ENCODE peak calls at places on chromosomes 16 and 17, in four cellular contexts. One of them, this sample, is unnamed.

GRCh38 chr16:87874639-87875472 is 5.5 kb upstream of the SLC7A5 start:
- DNase-seq in transverse colon: no peak
- DNase-seq in A673: peak; percentile 56
- DNase-seq in A549: no peak
- DNase-seq in this sample: no peak

GRCh38 chr17:28982191-28982793 is 23.5 kb downstream of the SEZ6 start:
- DNase-seq in transverse colon: peak; percentile 16
- DNase-seq in A673: peak; percentile 98
- DNase-seq in A549: no peak
- DNase-seq in this sample: no peak

GRCh38 chr17:55448681-55449080 is 27.0 kb upstream of the MMD start:
- DNase-seq in transverse colon: no peak
- DNase-seq in A673: peak; percentile 54
- DNase-seq in A549: no peak
- DNase-seq in this sample: no peak

GRCh38 chr17:78338860-78339259 is 21.0 kb downstream of the SOCS3 start:
- DNase-seq in transverse colon: peak; percentile 82
- DNase-seq in A673: no peak
- DNase-seq in A549: no peak
- DNase-seq in this sample: no peak

GRCh38 chr17:43212641-43213490 is 1.2 kb downstream of the TMEM106A start:
- DNase-seq in transverse colon: peak; percentile 12
- DNase-seq in A673: no peak
- DNase-seq in A549: no peak
- DNase-seq in this sample: no peak

GRCh38 chr17:38872671-38873385 is 3.0 kb downstream of the LASP1 start:
- DNase-seq in transverse colon: peak; percentile 28
- DNase-seq in A673: no peak
- DNase-seq in A549: no peak
- DNase-seq in this sample: no peak

GRCh38 chr16:49469930-49470451 is 96.4 kb downstream of the C16orf78 start:
- DNase-seq in transverse colon: no peak
- DNase-seq in A673: no peak
- DNase-seq in A549: no peak
- DNase-seq in this sample: no peak

GRCh38 chr17:68777243-68777855 is 176.2 kb upstream of the FAM20A start:
- DNase-seq in transverse colon: peak; percentile 43
- DNase-seq in A673: peak; percentile 97
- DNase-seq in A549: peak; percentile 44
- DNase-seq in this sample: peak; percentile 58

GRCh38 chr17:81388612-81389367 is 6.5 kb upstream of the BAHCC1 start:
- DNase-seq in transverse colon: no peak
- DNase-seq in A673: no peak
- DNase-seq in A549: no peak
- DNase-seq in this sample: no peak

GRCh38 chr17:81386646-81387234 is 8.5 kb upstream of the BAHCC1 start:
- DNase-seq in transverse colon: peak; percentile 47
- DNase-seq in A673: no peak
- DNase-seq in A549: no peak
- DNase-seq in this sample: no peak

GRCh38 chr17:81388091-81388611 is 7.1 kb upstream of the BAHCC1 start:
- DNase-seq in transverse colon: no peak
- DNase-seq in A673: no peak
- DNase-seq in A549: no peak
- DNase-seq in this sample: peak; percentile 47

GRCh38 chr17:81386141-81386645 is 9.1 kb upstream of the BAHCC1 start:
- DNase-seq in transverse colon: peak; percentile 34
- DNase-seq in A673: no peak
- DNase-seq in A549: no peak
- DNase-seq in this sample: no peak

GRCh38 chr17:81387235-81388060 is 7.8 kb upstream of the BAHCC1 start:
- DNase-seq in transverse colon: peak; percentile 76
- DNase-seq in A673: peak; percentile 86
- DNase-seq in A549: peak; percentile 61
- DNase-seq in this sample: peak; percentile 76
- H3K4me3 ChIP-seq in transverse colon: peak overlapping the region; percentile 51
- H3K4me3 ChIP-seq in A673: peak overlapping the region; percentile 62
- H3K4me3 ChIP-seq in A549: peak overlapping the region; percentile 82
- H3K4me3 ChIP-seq in this sample: peak overlapping the region; percentile 35

DNA sequence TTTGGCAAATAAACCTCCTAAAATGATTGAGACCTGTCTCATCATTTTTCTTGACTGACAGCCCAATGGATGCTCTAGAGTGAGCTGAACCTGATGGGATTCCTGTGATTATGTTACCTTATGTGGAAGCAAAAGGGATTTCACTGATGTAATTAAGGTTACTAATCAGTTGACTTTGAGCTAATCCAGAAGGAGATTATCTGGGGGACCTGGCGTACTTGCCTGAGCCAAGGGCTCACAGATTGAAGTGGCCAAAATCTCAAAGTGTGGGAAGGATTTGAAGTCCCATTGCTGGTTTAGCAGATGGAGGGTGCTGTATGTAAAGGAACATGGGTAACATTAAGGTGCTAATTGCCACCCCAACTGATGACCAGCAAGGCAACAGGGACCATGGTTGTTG is 214.0 kb downstream of the CPPED1 start:
- DNase-seq in transverse colon: no peak
- DNase-seq in A673: no peak
- DNase-seq in A549: no peak
- DNase-seq in this sample: no peak
- H3K9me3 ChIP-seq in transverse colon: no peaks in the 10 kb centered on the region
- H3K9me3 ChIP-seq in A673: no peaks in the 10 kb centered on the region
- H3K9me3 ChIP-seq in A549: no peaks in the 10 kb centered on the region
- H3K9me3 ChIP-seq in this sample: no peaks in the 10 kb centered on the region

DNA sequence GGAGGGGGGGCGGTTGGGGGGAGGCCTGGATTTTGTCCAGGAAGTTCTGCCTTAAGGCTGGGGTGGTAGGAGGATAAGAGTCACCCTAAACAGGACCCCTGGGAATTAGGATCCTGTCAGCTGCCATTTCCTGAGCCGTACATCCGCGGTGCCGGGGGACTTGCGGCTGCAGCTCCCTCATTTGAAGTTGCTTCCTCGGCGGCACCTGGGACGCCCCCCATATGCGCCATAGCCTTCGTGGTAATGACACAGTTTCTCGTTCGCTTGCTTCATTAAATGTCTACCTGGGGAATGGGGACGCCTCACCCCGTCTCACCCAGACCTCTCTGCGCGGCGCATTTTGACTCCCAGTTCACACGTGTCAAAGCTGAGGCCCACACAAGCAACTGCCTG is 55.1 kb upstream of the PABPN1L start:
- DNase-seq in transverse colon: no peak
- DNase-seq in A673: peak; percentile 84
- DNase-seq in A549: no peak
- DNase-seq in this sample: no peak
- H3K4me1 ChIP-seq in transverse colon: peaks cover 11% of the 10 kb centered on the region
- H3K4me1 ChIP-seq in A673: peaks cover 57% of the 10 kb centered on the region
- H3K4me1 ChIP-seq in A549: peaks cover 20% of the 10 kb centered on the region
- H3K4me1 ChIP-seq in this sample: no peaks in the 10 kb centered on the region

GRCh38 chr16:65118866-65119265 is 3.0 kb downstream of the CDH11 start:
- DNase-seq in transverse colon: no peak
- DNase-seq in A673: no peak
- DNase-seq in A549: no peak
- DNase-seq in this sample: no peak
- H3K4me3 ChIP-seq in transverse colon: no peak overlapping the region
- H3K4me3 ChIP-seq in A673: peak overlapping the region; percentile 79
- H3K4me3 ChIP-seq in A549: no peak overlapping the region
- H3K4me3 ChIP-seq in this sample: no peak overlapping the region

GRCh38 chr16:35751191-35751941 is 2292.0 kb downstream of the TP53TG3F start:
- DNase-seq in transverse colon: no peak
- DNase-seq in A673: no peak
- DNase-seq in A549: no peak
- DNase-seq in this sample: no peak

GRCh38 chr16:35749253-35750141 is 2290.1 kb downstream of the TP53TG3F start:
- DNase-seq in transverse colon: no peak
- DNase-seq in A673: no peak
- DNase-seq in A549: no peak
- DNase-seq in this sample: no peak

GRCh38 chr16:35752012-35752772 is 2292.8 kb downstream of the TP53TG3F start:
- DNase-seq in transverse colon: no peak
- DNase-seq in A673: no peak
- DNase-seq in A549: no peak
- DNase-seq in this sample: no peak

GRCh38 chr16:35750157-35750689 is 2290.8 kb downstream of the TP53TG3F start:
- DNase-seq in transverse colon: no peak
- DNase-seq in A673: no peak
- DNase-seq in A549: no peak
- DNase-seq in this sample: no peak

GRCh38 chr16:35750701-35751104 is 2291.3 kb downstream of the TP53TG3F start:
- DNase-seq in transverse colon: no peak
- DNase-seq in A673: no peak
- DNase-seq in A549: no peak
- DNase-seq in this sample: no peak
- H3K9me3 ChIP-seq in transverse colon: peaks cover 9% of the 10 kb centered on the region
- H3K9me3 ChIP-seq in A673: peaks cover 33% of the 10 kb centered on the region
- H3K9me3 ChIP-seq in A549: no peaks in the 10 kb centered on the region
- H3K9me3 ChIP-seq in this sample: no peaks in the 10 kb centered on the region

GRCh38 chr16:25013049-25013448 is 2.1 kb downstream of the ARHGAP17 start:
- DNase-seq in transverse colon: no peak
- DNase-seq in A673: no peak
- DNase-seq in A549: no peak
- DNase-seq in this sample: no peak
- H3K4me1 ChIP-seq in transverse colon: peaks cover 33% of the 10 kb centered on the region
- H3K4me1 ChIP-seq in A673: peaks cover 53% of the 10 kb centered on the region
- H3K4me1 ChIP-seq in A549: peaks cover 34% of the 10 kb centered on the region
- H3K4me1 ChIP-seq in this sample: no peaks in the 10 kb centered on the region

DNA sequence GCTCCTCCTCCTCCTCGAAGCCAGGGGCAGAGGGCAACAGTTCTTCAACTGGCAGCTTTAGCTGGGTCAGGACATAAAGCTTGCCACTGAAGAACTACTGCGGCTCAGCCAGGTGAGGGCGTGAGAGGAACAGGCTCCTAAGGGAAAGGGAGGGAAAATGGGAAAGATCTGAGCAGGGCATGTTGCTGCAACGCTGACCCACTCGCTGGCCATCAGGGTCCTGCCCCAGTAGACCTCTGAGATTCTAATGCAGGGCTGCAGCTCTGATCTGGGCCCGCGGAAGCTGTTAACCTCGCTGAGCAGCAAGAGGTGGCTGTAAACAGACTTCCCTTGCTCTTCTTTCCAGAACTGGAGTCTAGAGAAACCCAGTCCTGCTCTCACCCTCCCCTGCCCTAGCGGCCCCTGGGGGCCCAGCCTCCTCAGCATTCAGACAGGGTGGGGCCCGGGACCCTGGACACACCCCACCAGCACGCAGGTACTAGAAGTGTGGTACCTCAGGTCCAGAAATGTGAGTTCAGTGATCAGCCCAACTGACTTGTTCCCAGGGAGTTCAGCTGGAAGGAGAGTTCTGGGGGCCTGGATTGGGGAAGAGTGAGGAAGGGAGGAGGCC is 3.8 kb upstream of the TLCD2 start:
- DNase-seq in transverse colon: peak; percentile 71
- DNase-seq in A673: peak; percentile 71
- DNase-seq in A549: peak; percentile 77
- DNase-seq in this sample: peak; percentile 83
- H3K4me3 ChIP-seq in transverse colon: peak overlapping the region; percentile 72
- H3K4me3 ChIP-seq in A673: peak overlapping the region; percentile 60
- H3K4me3 ChIP-seq in A549: peak overlapping the region; percentile 87
- H3K4me3 ChIP-seq in this sample: peak overlapping the region; percentile 69

DNA sequence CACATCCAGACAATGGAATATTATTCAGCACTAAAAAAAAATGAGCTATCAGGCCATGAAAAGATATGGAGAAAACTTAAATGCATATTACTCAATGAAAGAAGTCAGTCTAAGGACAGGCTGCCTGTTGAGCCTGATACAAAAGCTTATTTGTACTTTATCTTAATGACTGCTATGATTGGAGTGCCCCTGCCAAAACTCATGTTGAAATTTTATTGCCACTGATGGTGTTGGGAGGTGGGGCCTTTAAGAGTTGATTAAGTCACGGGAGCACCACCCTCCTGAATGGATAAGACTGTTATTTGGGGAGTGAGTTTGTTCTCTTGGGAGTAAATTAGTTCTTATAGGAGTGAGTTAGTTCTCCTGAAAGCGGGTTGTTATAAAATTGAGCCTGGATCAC is 9.9 kb downstream of the C17orf67 start:
- DNase-seq in transverse colon: no peak
- DNase-seq in A673: no peak
- DNase-seq in A549: no peak
- DNase-seq in this sample: no peak
- H3K9me3 ChIP-seq in transverse colon: no peaks in the 10 kb centered on the region
- H3K9me3 ChIP-seq in A673: no peaks in the 10 kb centered on the region
- H3K9me3 ChIP-seq in A549: no peaks in the 10 kb centered on the region
- H3K9me3 ChIP-seq in this sample: no peaks in the 10 kb centered on the region

DNA sequence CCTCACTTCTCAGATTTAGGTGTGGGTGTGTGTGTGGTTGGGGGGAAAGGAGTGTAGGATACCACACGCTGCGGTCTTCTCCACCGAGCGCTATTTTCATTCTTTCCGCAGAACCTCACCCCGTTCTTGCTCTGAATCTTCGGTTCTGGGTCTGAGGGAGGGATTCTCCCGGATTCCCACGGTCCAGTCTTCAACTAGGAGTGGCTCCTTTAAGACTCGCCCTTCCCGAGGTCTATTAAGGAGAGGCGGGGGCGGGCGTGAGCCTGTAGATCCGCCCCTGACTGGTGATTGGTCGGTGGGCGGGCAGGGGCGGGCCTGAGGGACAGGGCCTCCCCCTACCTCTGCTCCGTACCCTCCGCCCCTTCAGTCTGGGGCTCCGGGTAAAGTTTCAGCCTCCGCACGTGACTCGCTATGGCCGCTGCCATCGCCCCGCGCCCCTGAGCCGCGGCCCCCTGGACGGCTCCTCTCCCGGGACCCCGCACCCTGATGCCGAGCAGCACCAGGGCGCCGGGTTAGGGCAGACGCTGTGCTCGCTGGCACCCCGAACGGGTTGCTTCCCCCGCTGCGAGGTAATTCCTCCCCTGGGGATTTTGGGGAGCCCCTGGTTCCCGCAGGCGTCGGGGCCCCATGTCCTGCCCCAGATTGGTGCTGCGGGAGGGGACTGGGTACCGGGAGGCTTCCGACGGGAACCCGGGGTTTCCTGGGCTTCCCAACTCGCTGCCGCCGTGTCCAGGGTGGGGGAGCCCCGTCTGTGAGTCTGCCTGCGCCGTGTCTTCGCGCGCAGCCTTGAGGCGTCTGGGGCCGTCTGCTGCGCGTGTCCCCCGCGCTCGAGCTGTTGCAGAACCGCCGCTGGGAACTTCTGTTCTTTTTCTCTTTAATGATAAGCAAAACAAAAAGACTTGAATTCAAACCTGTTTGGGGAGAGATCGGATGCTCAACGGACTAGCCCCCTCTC is 9.2 kb downstream of the RARA start:
- DNase-seq in transverse colon: peak; percentile 97
- DNase-seq in A673: peak; percentile 94
- DNase-seq in A549: peak; percentile 99
- DNase-seq in this sample: peak; percentile 96
- H3K4me1 ChIP-seq in transverse colon: peaks cover 71% of the 10 kb centered on the region
- H3K4me1 ChIP-seq in A673: peaks cover 51% of the 10 kb centered on the region
- H3K4me1 ChIP-seq in A549: peaks cover 86% of the 10 kb centered on the region
- H3K4me1 ChIP-seq in this sample: peaks cover 11% of the 10 kb centered on the region

GRCh38 chr16:66322174-66322573 is 44.3 kb upstream of the CDH5 start:
- DNase-seq in transverse colon: no peak
- DNase-seq in A673: no peak
- DNase-seq in A549: no peak
- DNase-seq in this sample: no peak

GRCh38 chr16:66328282-66328681 is 38.2 kb upstream of the CDH5 start:
- DNase-seq in transverse colon: no peak
- DNase-seq in A673: no peak
- DNase-seq in A549: no peak
- DNase-seq in this sample: no peak

GRCh38 chr16:66324785-66325184 is 41.7 kb upstream of the CDH5 start:
- DNase-seq in transverse colon: no peak
- DNase-seq in A673: peak; percentile 59
- DNase-seq in A549: peak; percentile 64
- DNase-seq in this sample: no peak

GRCh38 chr16:66326995-66327513 is 39.4 kb upstream of the CDH5 start:
- DNase-seq in transverse colon: peak; percentile 21
- DNase-seq in A673: no peak
- DNase-seq in A549: no peak
- DNase-seq in this sample: no peak

GRCh38 chr16:66325977-66326376 is 40.5 kb upstream of the CDH5 start:
- DNase-seq in transverse colon: no peak
- DNase-seq in A673: no peak
- DNase-seq in A549: no peak
- DNase-seq in this sample: no peak
- H3K4me3 ChIP-seq in transverse colon: no peak overlapping the region
- H3K4me3 ChIP-seq in A673: no peak overlapping the region
- H3K4me3 ChIP-seq in A549: no peak overlapping the region
- H3K4me3 ChIP-seq in this sample: no peak overlapping the region

This sample was measured in HAP-1.